ENCODE peak calls at places on chromosome 20, in four cellular contexts. L, Y, X and J are unnamed samples.

GRCh38 chr20:973785-974194 is 28.3 kb downstream of the RSPO4 start:
- DNase-seq in L (no peak), Y (peak), X (no peak), J (peak)

GRCh38 chr20:25073544-25073943 is 8.4 kb downstream of the VSX1 start:
- DNase-seq in X (no peak), Y (no peak), L (no peak), J (peak)

GRCh38 chr20:54933212-54933904 is 458.0 kb downstream of the DOK5 start:
- DNase-seq in L (no peak), Y (no peak), X (no peak), J (no peak)

GRCh38 chr20:44973053-44973452 is 6.7 kb downstream of the STK4 start:
- DNase-seq in Y (peak), L (no peak), X (no peak), J (no peak)

GRCh38 chr20:53331151-53331973 is 262.3 kb downstream of the ZNF217 start:
- DNase-seq in L (no peak), X (no peak), Y (no peak), J (no peak)

GRCh38 chr20:63023836-63024571 is 17.2 kb upstream of the BHLHE23 start:
- DNase-seq in L (no peak), X (peak), Y (no peak), J (no peak)

GRCh38 chr20:710762-711120 is 35.1 kb upstream of the SCRT2 start:
- DNase-seq in L (no peak), X (no peak), Y (no peak), J (no peak)

GRCh38 chr20:57387463-57387862 is 3.7 kb upstream of the RBM38 start:
- DNase-seq in X (peak), Y (no peak), L (peak), J (no peak)

GRCh38 chr20:47506850-47507249 is 5.2 kb downstream of the NCOA3 start:
- DNase-seq in X (no peak), L (no peak), Y (no peak), J (no peak)

GRCh38 chr20:2114560-2114959 is 12.9 kb downstream of the STK35 start:
- DNase-seq in X (no peak), Y (no peak), L (no peak), J (no peak)

GRCh38 chr20:64065062-64065972 is 2.3 kb downstream of the TCEA2 start:
- DNase-seq in Y (no peak), X (no peak), L (no peak), J (no peak)
- H3K4me3 ChIP-seq in Y (no peak), X (no peak), L (no peak), J (no peak)

DNA sequence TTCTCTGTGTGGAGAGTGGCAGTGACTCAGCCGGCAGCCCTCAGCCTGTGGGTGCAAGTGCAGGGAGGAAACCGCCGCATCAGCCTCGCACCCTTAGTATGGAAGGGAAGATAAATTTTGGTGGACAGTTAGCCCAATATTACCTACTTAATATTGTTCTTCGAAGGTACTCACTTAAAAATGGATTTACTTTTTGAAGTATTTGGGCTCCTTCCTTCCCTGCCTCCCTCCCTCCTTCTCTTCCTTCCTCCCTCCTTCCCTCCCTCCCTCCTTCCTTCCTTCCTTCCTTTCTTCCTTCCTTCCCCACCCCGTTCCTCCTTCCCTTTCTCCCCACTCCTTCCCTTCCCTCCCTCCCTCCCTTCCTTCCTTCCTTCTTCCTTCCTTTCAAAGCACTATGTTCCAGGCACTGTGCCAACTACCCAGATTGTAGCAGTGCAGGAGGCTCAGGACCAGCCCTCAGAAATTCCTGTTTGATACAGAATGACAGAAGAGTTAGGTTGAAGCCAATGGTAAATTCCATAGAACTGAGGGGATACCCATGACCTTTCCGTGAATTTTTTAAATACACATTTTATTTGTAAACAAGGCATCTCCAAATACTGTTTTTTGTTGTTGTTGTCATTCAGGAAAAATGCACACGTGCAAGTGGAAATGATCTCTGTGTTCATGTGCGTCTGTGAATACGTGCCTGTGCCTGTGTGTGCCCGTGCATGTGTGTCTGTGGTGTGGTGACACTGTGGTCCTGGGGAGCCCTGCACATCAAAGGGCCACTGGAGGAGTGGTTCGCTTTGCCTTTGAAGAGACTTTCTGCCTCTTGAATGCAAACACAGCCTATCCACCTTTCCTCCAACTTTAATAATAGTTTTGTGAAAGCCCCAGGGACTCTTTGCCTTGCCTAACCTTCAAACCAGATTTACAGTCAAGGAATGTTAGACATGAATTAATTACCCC is 141.7 kb downstream of the EDN3 start:
- DNase-seq in X (no peak), Y (no peak), L (no peak), J (peak)
- H3K4me3 ChIP-seq in X (no peak), Y (no peak), L (no peak), J (no peak)

GRCh38 chr20:37915434-37915787 is 12.5 kb downstream of the VSTM2L start:
- DNase-seq in Y (no peak), X (no peak), L (no peak), J (no peak)

GRCh38 chr20:37912874-37913273 is 9.9 kb downstream of the VSTM2L start:
- DNase-seq in L (no peak), Y (no peak), X (no peak), J (no peak)

GRCh38 chr20:37914367-37914671 is 11.4 kb downstream of the VSTM2L start:
- DNase-seq in X (no peak), L (no peak), Y (no peak), J (no peak)

GRCh38 chr20:37914672-37915433 is 11.9 kb downstream of the VSTM2L start:
- DNase-seq in X (no peak), L (no peak), Y (no peak), J (peak)

DNA sequence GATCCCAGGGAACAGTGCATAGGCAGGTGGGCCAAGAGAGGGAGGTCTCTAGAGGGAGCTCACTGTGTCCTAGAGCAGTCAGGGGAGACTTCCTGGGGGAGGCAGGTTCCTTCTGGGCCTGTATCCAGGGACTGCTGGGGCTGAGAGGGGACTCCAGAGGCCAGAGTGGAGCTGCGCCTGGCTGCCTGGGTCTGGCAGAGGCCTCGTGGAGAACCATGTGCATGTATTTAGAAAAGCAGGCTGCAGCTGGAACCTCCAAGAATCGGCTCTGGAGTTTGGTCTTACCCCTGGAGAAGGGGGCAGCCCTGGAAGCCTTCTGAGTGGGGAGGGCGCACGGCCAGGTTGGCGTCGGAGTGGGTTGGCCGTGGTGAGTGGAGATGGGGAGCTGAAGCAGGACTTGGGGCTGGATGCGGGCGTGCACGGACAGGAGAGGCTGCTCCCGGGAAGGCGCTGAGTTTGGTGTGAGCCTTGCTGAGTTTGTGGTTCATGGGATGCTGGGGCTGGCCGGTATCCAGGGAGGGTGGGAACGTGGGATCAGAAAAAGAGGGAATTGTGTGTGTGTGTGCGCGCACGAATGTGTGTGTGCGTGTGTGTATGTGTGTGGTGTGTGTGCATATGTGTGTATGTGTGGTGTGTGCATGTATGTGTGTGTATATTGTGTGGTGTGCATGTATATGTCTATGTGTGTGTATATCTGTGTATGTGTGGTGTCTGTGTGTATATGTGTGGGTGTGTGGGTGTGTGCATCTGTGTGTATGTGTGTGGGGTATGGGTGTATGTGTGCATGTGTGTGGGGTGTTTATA is 10.8 kb downstream of the VSTM2L start:
- DNase-seq in X (no peak), L (no peak), Y (no peak), J (no peak)
- H3K4me3 ChIP-seq in X (no peak), L (no peak), Y (no peak), J (no peak)

GRCh38 chr20:50722466-50723155 is 8.8 kb upstream of the PARD6B start:
- DNase-seq in X (no peak), Y (no peak), L (no peak), J (no peak)

GRCh38 chr20:50724851-50725721 is 6.3 kb upstream of the PARD6B start:
- DNase-seq in L (peak), X (peak), Y (peak), J (peak)

GRCh38 chr20:50725722-50726000 is 5.7 kb upstream of the PARD6B start:
- DNase-seq in L (no peak), X (no peak), Y (no peak), J (no peak)

GRCh38 chr20:50723672-50724071 is 7.7 kb upstream of the PARD6B start:
- DNase-seq in L (no peak), X (no peak), Y (no peak), J (no peak)

DNA sequence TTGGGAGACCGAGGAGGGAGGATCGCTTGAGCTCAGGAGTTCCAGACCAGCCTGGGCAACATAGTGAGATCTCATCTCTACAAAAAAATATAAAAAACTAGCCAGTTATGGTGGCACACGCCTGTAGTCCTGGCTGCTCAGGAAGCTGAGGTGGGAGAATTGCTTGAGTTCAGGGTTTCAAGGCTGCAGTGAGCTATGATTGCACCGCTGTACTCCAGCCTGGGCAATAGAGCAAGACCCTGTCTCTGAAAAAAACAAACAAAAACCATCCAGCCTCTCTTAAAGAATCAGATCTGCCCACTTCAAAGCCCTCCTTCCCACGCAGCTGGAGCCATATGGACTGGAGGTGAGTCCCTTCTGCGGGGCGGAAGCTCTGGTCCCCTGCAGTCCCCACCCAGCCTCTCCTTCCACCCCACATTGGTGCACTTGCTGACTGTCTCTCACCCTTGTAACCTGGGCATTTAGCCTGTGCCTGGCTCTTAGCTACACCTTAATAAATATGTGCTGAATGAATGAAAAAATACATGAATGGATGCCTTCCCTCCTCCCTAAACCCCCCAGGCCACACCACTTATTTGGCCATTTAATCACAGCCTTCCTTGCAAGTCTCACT is 7.2 kb upstream of the PARD6B start:
- DNase-seq in L (peak), Y (no peak), X (no peak), J (no peak)
- H3K4me3 ChIP-seq in L (no peak), Y (no peak), X (no peak), J (no peak)

DNA sequence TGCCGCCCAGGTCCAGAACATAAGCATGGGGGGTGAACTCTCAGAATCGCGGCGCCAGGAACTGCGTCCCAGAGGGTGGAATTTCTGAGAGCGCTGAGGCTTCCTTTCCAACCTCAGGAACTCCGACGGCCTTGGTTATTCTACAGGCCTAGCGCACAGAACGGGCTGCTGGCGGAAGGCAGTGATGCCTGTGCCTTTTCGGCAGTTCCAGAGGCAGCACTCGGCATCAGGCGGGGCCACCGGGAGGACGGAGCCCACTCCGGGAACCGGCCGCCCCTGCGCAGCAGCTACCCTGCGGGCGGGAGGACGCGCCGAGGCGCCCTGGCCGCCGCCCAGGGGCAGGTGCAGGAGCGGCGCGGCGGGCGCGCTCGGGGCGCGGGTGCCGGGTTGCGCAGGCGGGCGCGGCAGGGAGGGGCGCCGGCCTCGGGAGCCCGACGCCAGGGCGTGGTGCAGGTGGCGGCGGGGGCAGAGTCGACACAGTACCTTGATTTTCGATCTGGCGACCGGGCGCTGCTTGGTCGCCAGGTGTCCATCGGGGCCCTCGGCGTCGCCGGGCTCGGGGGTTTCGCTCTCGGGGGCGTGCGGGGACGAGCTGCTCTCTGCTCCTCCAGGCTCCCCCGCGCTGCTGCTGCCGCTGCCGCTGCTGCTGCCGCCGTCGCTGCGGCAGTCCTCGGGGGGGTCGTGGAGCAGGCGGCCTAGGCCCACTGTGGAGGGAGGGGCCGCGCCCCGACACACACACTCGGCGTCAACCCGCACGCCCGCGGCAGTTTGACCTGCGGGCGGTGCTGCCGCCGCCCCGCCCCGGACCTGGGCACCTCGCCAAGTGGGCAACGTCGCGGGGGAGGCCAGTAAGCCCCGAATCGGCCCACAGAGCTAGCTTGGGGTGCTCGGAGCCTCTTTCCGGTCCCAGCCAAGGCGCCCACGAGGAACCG is 1.3 kb downstream of the OVOL2 start:
- DNase-seq in L (no peak), X (peak), Y (no peak), J (no peak)
- H3K4me3 ChIP-seq in L (peak), X (peak), Y (no peak), J (peak)

GRCh38 chr20:33964431-33964830 is 29.3 kb upstream of the RALY start:
- DNase-seq in L (no peak), Y (no peak), X (no peak), J (no peak)

GRCh38 chr20:33967126-33967525 is 26.6 kb upstream of the RALY start:
- DNase-seq in X (no peak), L (no peak), Y (no peak), J (no peak)

GRCh38 chr20:33969563-33969962 is 24.1 kb upstream of the RALY start:
- DNase-seq in X (no peak), Y (no peak), L (no peak), J (no peak)

GRCh38 chr20:33963756-33964155 is 30.0 kb upstream of the RALY start:
- DNase-seq in L (no peak), X (no peak), Y (no peak), J (no peak)
- H3K4me3 ChIP-seq in L (no peak), X (no peak), Y (no peak), J (no peak)

GRCh38 chr20:46400253-46400652 is 6.2 kb downstream of the ELMO2 start:
- DNase-seq in Y (peak), X (no peak), L (no peak), J (peak)

GRCh38 chr20:46400828-46401477 is 5.5 kb downstream of the ELMO2 start:
- DNase-seq in L (no peak), Y (peak), X (no peak), J (no peak)

GRCh38 chr20:46399401-46399800 is 7.0 kb downstream of the ELMO2 start:
- DNase-seq in X (no peak), Y (no peak), L (no peak), J (no peak)

GRCh38 chr20:46401478-46401860 is 4.9 kb downstream of the ELMO2 start:
- DNase-seq in Y (no peak), X (no peak), L (no peak), J (no peak)

GRCh38 chr20:46402236-46402886 is 4.1 kb downstream of the ELMO2 start:
- DNase-seq in L (no peak), Y (no peak), X (no peak), J (no peak)
- H3K4me3 ChIP-seq in L (no peak), Y (no peak), X (no peak), J (no peak)

GRCh38 chr20:31710423-31711250 is 12.0 kb downstream of the BCL2L1 start:
- DNase-seq in Y (no peak), L (no peak), X (no peak), J (no peak)
- H3K4me3 ChIP-seq in Y (no peak), L (no peak), X (no peak), J (no peak)